ENCODE peak calls at places on chromosome 12, in nine cellular contexts. G is GM12864; R is GM19239; E is Daoy; C is stimulated activated CD8-positive, alpha-beta memory T cell treated with anti-CD3 and anti-CD28 coated beads, Interleukin-4, amount 100 ng/mL, for 4 hours; H is NCI-H1092 treated with DMSO at 0.1 percent for 48 hours; I is ureter; P is H7; Q is fibroblast of pulmonary artery. N is an unnamed sample.

GRCh38 chr12:55707841-55708694 is at the start of gene ITGA7:
- DNase-seq in I (peak), Q (no peak), R (peak), C (peak), G (no peak), P (peak), E (peak), H (peak), N (peak)

GRCh38 chr12:50411051-50411660 is 10.5 kb downstream of the LARP4 start:
- DNase-seq in R (no peak), H (no peak), G (no peak), C (no peak), Q (peak), P (no peak), I (no peak), E (no peak), N (no peak)

GRCh38 chr12:111756196-111756595 is 10.5 kb upstream of the ALDH2 start:
- DNase-seq in H (no peak), P (no peak), E (no peak), C (no peak), G (no peak), Q (no peak), R (no peak), I (no peak), N (no peak)

GRCh38 chr12:52819731-52820510 is 6.0 kb upstream of the KRT4 start:
- DNase-seq in H (no peak), E (no peak), P (peak), Q (peak), C (no peak), G (no peak), I (no peak), R (no peak), N (no peak)

GRCh38 chr12:120861074-120861795 is 42.9 kb downstream of the SPPL3 start:
- DNase-seq in Q (no peak), H (no peak), I (no peak), G (no peak), P (no peak), C (no peak), R (no peak), E (no peak), N (no peak)

GRCh38 chr12:24920141-24920540 is 28.8 kb downstream of the BCAT1 start:
- DNase-seq in R (no peak), E (no peak), P (no peak), G (no peak), Q (no peak), I (no peak), C (no peak), H (no peak), N (no peak)

GRCh38 chr12:108306014-108306501 is 33.1 kb downstream of the CMKLR1 start:
- DNase-seq in Q (peak), G (no peak), E (peak), H (no peak), R (no peak), I (no peak), C (no peak), P (no peak), N (peak)

GRCh38 chr12:22473212-22473611 is 71.1 kb downstream of the C2CD5 start:
- DNase-seq in C (no peak), P (no peak), E (no peak), G (peak), I (no peak), H (no peak), Q (no peak), R (no peak), N (no peak)

GRCh38 chr12:116783503-116784237 is 45.6 kb downstream of the RNFT2 start:
- DNase-seq in I (no peak), E (no peak), G (no peak), P (no peak), R (no peak), H (no peak), Q (no peak), C (no peak), N (peak)

GRCh38 chr12:95718001-95718400 is 72.6 kb downstream of the NTN4 start:
- DNase-seq in C (no peak), Q (no peak), G (no peak), P (no peak), E (no peak), H (no peak), I (no peak), R (no peak), N (no peak)

GRCh38 chr12:123094349-123095073 is 56.4 kb downstream of the PITPNM2 start:
- DNase-seq in I (peak), G (no peak), C (no peak), Q (peak), H (no peak), R (no peak), E (peak), P (no peak), N (peak)

GRCh38 chr12:59404109-59404650 is 191.6 kb upstream of the SLC16A7 start:
- DNase-seq in G (no peak), C (no peak), I (no peak), Q (peak), P (no peak), H (no peak), R (no peak), E (no peak), N (no peak)

GRCh38 chr12:24724765-24725307 is 224.1 kb downstream of the BCAT1 start:
- DNase-seq in H (no peak), G (no peak), E (no peak), Q (no peak), I (no peak), R (no peak), P (no peak), C (no peak), N (no peak)

N was measured in LHCN-M2.